ENCODE peak calls at places on chromosomes 2 and 18, in seven cellular contexts. One of them, this sample, is unnamed.

GRCh38 chr2:234558642-234559041 is 61.8 kb upstream of the ARL4C start:
- DNase-seq in AG04450: no peak
- DNase-seq in tibial artery: no peak
- DNase-seq in esophagus squamous epithelium: no peak
- DNase-seq in A549: no peak
- DNase-seq in upper lobe of right lung: no peak
- DNase-seq in cardiac muscle cell: no peak
- DNase-seq in this sample: no peak

GRCh38 chr2:128608911-128609880 is 290.5 kb upstream of the HS6ST1 start:
- DNase-seq in AG04450: no peak
- DNase-seq in tibial artery: peak
- DNase-seq in esophagus squamous epithelium: no peak
- DNase-seq in A549: no peak
- DNase-seq in upper lobe of right lung: peak
- DNase-seq in cardiac muscle cell: no peak
- DNase-seq in this sample: no peak

GRCh38 chr18:76658627-76659026 is 163.6 kb upstream of the ZNF516 start:
- DNase-seq in AG04450: no peak
- DNase-seq in tibial artery: no peak
- DNase-seq in esophagus squamous epithelium: no peak
- DNase-seq in A549: no peak
- DNase-seq in upper lobe of right lung: no peak
- DNase-seq in cardiac muscle cell: peak
- DNase-seq in this sample: no peak

GRCh38 chr2:239459581-239459980 is 58.8 kb upstream of the HDAC4 start:
- DNase-seq in AG04450: no peak
- DNase-seq in tibial artery: peak
- DNase-seq in esophagus squamous epithelium: no peak
- DNase-seq in A549: no peak
- DNase-seq in upper lobe of right lung: peak
- DNase-seq in cardiac muscle cell: no peak
- DNase-seq in this sample: no peak

GRCh38 chr18:48230459-48231113 is 178.6 kb downstream of the ZBTB7C start:
- DNase-seq in AG04450: peak
- DNase-seq in tibial artery: no peak
- DNase-seq in esophagus squamous epithelium: no peak
- DNase-seq in A549: peak
- DNase-seq in upper lobe of right lung: peak
- DNase-seq in cardiac muscle cell: peak
- DNase-seq in this sample: peak

GRCh38 chr2:200770847-200771246 is 40.9 kb upstream of the BZW1 start:
- DNase-seq in AG04450: no peak
- DNase-seq in tibial artery: no peak
- DNase-seq in esophagus squamous epithelium: no peak
- DNase-seq in A549: no peak
- DNase-seq in upper lobe of right lung: no peak
- DNase-seq in cardiac muscle cell: no peak
- DNase-seq in this sample: no peak

GRCh38 chr2:124804014-124804940 is 779.2 kb downstream of the CNTNAP5 start:
- DNase-seq in AG04450: no peak
- DNase-seq in tibial artery: no peak
- DNase-seq in esophagus squamous epithelium: no peak
- DNase-seq in A549: peak
- DNase-seq in upper lobe of right lung: no peak
- DNase-seq in cardiac muscle cell: peak
- DNase-seq in this sample: no peak

GRCh38 chr2:111715987-111716900 is 167.7 kb downstream of the ANAPC1 start:
- DNase-seq in AG04450: no peak
- DNase-seq in tibial artery: no peak
- DNase-seq in esophagus squamous epithelium: no peak
- DNase-seq in A549: no peak
- DNase-seq in upper lobe of right lung: no peak
- DNase-seq in cardiac muscle cell: no peak
- DNase-seq in this sample: no peak

GRCh38 chr2:239721531-239721930 is 303.6 kb downstream of the NDUFA10 start:
- DNase-seq in AG04450: no peak
- DNase-seq in tibial artery: peak
- DNase-seq in esophagus squamous epithelium: no peak
- DNase-seq in A549: no peak
- DNase-seq in upper lobe of right lung: peak
- DNase-seq in cardiac muscle cell: no peak
- DNase-seq in this sample: no peak

GRCh38 chr2:187250137-187250536 is 197.9 kb downstream of the CALCRL start:
- DNase-seq in AG04450: no peak
- DNase-seq in tibial artery: no peak
- DNase-seq in esophagus squamous epithelium: no peak
- DNase-seq in A549: no peak
- DNase-seq in upper lobe of right lung: no peak
- DNase-seq in cardiac muscle cell: no peak
- DNase-seq in this sample: no peak

GRCh38 chr2:167550448-167550847 is 662.2 kb downstream of the XIRP2 start:
- DNase-seq in AG04450: no peak
- DNase-seq in tibial artery: no peak
- DNase-seq in esophagus squamous epithelium: no peak
- DNase-seq in A549: peak
- DNase-seq in upper lobe of right lung: no peak
- DNase-seq in cardiac muscle cell: peak
- DNase-seq in this sample: peak

GRCh38 chr2:191114403-191114886 is 36.3 kb downstream of the STAT4 start:
- DNase-seq in AG04450: no peak
- DNase-seq in tibial artery: no peak
- DNase-seq in esophagus squamous epithelium: no peak
- DNase-seq in A549: peak
- DNase-seq in upper lobe of right lung: no peak
- DNase-seq in cardiac muscle cell: no peak
- DNase-seq in this sample: peak

GRCh38 chr2:189300917-189301316 is 121.4 kb upstream of the COL5A2 start:
- DNase-seq in AG04450: no peak
- DNase-seq in tibial artery: no peak
- DNase-seq in esophagus squamous epithelium: no peak
- DNase-seq in A549: no peak
- DNase-seq in upper lobe of right lung: no peak
- DNase-seq in cardiac muscle cell: no peak
- DNase-seq in this sample: no peak

GRCh38 chr2:236236559-236237450 is 27.4 kb downstream of the ASB18 start:
- DNase-seq in AG04450: no peak
- DNase-seq in tibial artery: peak
- DNase-seq in esophagus squamous epithelium: no peak
- DNase-seq in A549: no peak
- DNase-seq in upper lobe of right lung: no peak
- DNase-seq in cardiac muscle cell: peak
- DNase-seq in this sample: no peak

GRCh38 chr2:60481257-60481656 is 72.2 kb downstream of the BCL11A start:
- DNase-seq in AG04450: no peak
- DNase-seq in tibial artery: no peak
- DNase-seq in esophagus squamous epithelium: no peak
- DNase-seq in A549: no peak
- DNase-seq in upper lobe of right lung: no peak
- DNase-seq in cardiac muscle cell: no peak
- DNase-seq in this sample: no peak

GRCh38 chr2:231674587-231675334 is 33.6 kb upstream of the PTMA start:
- DNase-seq in AG04450: no peak
- DNase-seq in tibial artery: peak
- DNase-seq in esophagus squamous epithelium: no peak
- DNase-seq in A549: peak
- DNase-seq in upper lobe of right lung: peak
- DNase-seq in cardiac muscle cell: peak
- DNase-seq in this sample: no peak

GRCh38 chr18:63307555-63308200 is 11.9 kb downstream of the BCL2 start:
- DNase-seq in AG04450: no peak
- DNase-seq in tibial artery: no peak
- DNase-seq in esophagus squamous epithelium: no peak
- DNase-seq in A549: no peak
- DNase-seq in upper lobe of right lung: no peak
- DNase-seq in cardiac muscle cell: no peak
- DNase-seq in this sample: no peak

GRCh38 chr2:70657246-70657645 is 103.6 kb upstream of the TGFA start:
- DNase-seq in AG04450: no peak
- DNase-seq in tibial artery: no peak
- DNase-seq in esophagus squamous epithelium: no peak
- DNase-seq in A549: no peak
- DNase-seq in upper lobe of right lung: no peak
- DNase-seq in cardiac muscle cell: no peak
- DNase-seq in this sample: no peak

GRCh38 chr2:128552806-128553551 is 234.3 kb upstream of the HS6ST1 start:
- DNase-seq in AG04450: no peak
- DNase-seq in tibial artery: no peak
- DNase-seq in esophagus squamous epithelium: no peak
- DNase-seq in A549: no peak
- DNase-seq in upper lobe of right lung: no peak
- DNase-seq in cardiac muscle cell: no peak
- DNase-seq in this sample: no peak

GRCh38 chr2:181117176-181117925 is 136.9 kb downstream of the UBE2E3 start:
- DNase-seq in AG04450: no peak
- DNase-seq in tibial artery: no peak
- DNase-seq in esophagus squamous epithelium: no peak
- DNase-seq in A549: no peak
- DNase-seq in upper lobe of right lung: no peak
- DNase-seq in cardiac muscle cell: no peak
- DNase-seq in this sample: no peak

GRCh38 chr2:174744111-174744510 is 20.2 kb downstream of the CHRNA1 start:
- DNase-seq in AG04450: no peak
- DNase-seq in tibial artery: no peak
- DNase-seq in esophagus squamous epithelium: no peak
- DNase-seq in A549: no peak
- DNase-seq in upper lobe of right lung: no peak
- DNase-seq in cardiac muscle cell: no peak
- DNase-seq in this sample: no peak

GRCh38 chr18:13070460-13070859 is 79.3 kb downstream of the CEP192 start:
- DNase-seq in AG04450: no peak
- DNase-seq in tibial artery: no peak
- DNase-seq in esophagus squamous epithelium: no peak
- DNase-seq in A549: no peak
- DNase-seq in upper lobe of right lung: no peak
- DNase-seq in cardiac muscle cell: no peak
- DNase-seq in this sample: no peak

GRCh38 chr2:218066946-218067515 is 2.0 kb upstream of the RUFY4 start:
- DNase-seq in AG04450: no peak
- DNase-seq in tibial artery: no peak
- DNase-seq in esophagus squamous epithelium: no peak
- DNase-seq in A549: no peak
- DNase-seq in upper lobe of right lung: no peak
- DNase-seq in cardiac muscle cell: no peak
- DNase-seq in this sample: no peak

GRCh38 chr2:189142893-189143759 is 36.4 kb downstream of the COL5A2 start:
- DNase-seq in AG04450: no peak
- DNase-seq in tibial artery: no peak
- DNase-seq in esophagus squamous epithelium: no peak
- DNase-seq in A549: peak
- DNase-seq in upper lobe of right lung: no peak
- DNase-seq in cardiac muscle cell: peak
- DNase-seq in this sample: no peak

GRCh38 chr2:219207884-219208740 is 1.5 kb downstream of the ZFAND2B start:
- DNase-seq in AG04450: no peak
- DNase-seq in tibial artery: no peak
- DNase-seq in esophagus squamous epithelium: no peak
- DNase-seq in A549: peak
- DNase-seq in upper lobe of right lung: no peak
- DNase-seq in cardiac muscle cell: no peak
- DNase-seq in this sample: peak

GRCh38 chr2:61943251-61943650 is 37.8 kb downstream of the COMMD1 start:
- DNase-seq in AG04450: no peak
- DNase-seq in tibial artery: no peak
- DNase-seq in esophagus squamous epithelium: no peak
- DNase-seq in A549: no peak
- DNase-seq in upper lobe of right lung: no peak
- DNase-seq in cardiac muscle cell: no peak
- DNase-seq in this sample: no peak

GRCh38 chr18:394276-394996 is 106.1 kb downstream of the COLEC12 start:
- DNase-seq in AG04450: no peak
- DNase-seq in tibial artery: no peak
- DNase-seq in esophagus squamous epithelium: no peak
- DNase-seq in A549: no peak
- DNase-seq in upper lobe of right lung: no peak
- DNase-seq in cardiac muscle cell: no peak
- DNase-seq in this sample: no peak

GRCh38 chr2:22970991-22971390 is 414.0 kb upstream of the KLHL29 start:
- DNase-seq in AG04450: no peak
- DNase-seq in tibial artery: no peak
- DNase-seq in esophagus squamous epithelium: no peak
- DNase-seq in A549: no peak
- DNase-seq in upper lobe of right lung: no peak
- DNase-seq in cardiac muscle cell: no peak
- DNase-seq in this sample: no peak
- H3K4me3 ChIP-seq in AG04450: no peak
- H3K4me3 ChIP-seq in tibial artery: no peak
- H3K4me3 ChIP-seq in esophagus squamous epithelium: no peak
- H3K4me3 ChIP-seq in A549: no peak
- H3K4me3 ChIP-seq in upper lobe of right lung: no peak
- H3K4me3 ChIP-seq in cardiac muscle cell: no peak
- H3K4me3 ChIP-seq in this sample: no peak

DNA sequence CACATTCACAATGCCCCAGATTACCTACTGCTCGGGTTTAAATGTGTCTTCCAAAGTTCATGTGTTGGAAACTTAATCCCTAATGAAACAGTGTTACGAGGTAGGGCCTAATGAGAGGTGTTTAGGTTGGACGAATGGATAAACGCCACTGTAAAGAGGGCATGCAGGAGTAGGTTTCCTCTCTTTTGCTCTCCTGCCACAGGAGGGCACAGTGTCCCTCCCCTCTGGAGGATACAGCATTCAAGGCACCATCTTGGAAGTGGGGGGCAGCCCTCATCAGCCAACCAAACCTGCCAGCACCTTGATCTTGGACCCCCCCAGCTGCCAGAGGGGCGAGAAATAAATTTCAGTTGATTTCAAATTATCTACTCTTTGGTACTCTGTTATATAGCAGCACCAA is 103.5 kb downstream of the TSHZ1 start:
- DNase-seq in AG04450: no peak
- DNase-seq in tibial artery: no peak
- DNase-seq in esophagus squamous epithelium: no peak
- DNase-seq in A549: no peak
- DNase-seq in upper lobe of right lung: no peak
- DNase-seq in cardiac muscle cell: no peak
- DNase-seq in this sample: no peak
- TF ChIP-seq CTCF in AG04450: no peak
- TF ChIP-seq CTCF in tibial artery: no peak
- TF ChIP-seq CTCF in esophagus squamous epithelium: no peak
- TF ChIP-seq CTCF in A549: no peak
- TF ChIP-seq CTCF in upper lobe of right lung: no peak
- TF ChIP-seq CTCF in cardiac muscle cell: no peak
- TF ChIP-seq CTCF in this sample: peak

DNA sequence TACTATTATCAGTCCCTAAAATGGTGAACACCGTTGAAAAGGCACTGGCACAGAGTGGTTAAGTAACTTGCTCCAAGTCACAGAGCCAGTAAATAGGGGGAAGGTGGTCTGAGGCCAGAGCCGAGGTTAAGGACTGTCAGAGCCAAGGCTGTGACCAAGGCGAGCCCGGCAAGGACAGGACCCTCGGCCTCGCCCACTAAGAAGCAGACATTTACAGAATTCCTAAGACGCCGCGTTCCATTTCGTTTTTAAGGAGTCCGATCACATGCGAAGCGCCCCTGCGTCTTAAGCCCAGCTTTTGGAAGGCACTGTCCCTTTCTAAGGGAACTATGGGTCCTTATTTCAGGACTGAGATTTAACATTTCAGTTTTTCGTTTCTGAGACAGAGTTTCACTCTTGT is 1.0 kb downstream of the PDIA6 start:
- DNase-seq in AG04450: no peak
- DNase-seq in tibial artery: no peak
- DNase-seq in esophagus squamous epithelium: no peak
- DNase-seq in A549: no peak
- DNase-seq in upper lobe of right lung: no peak
- DNase-seq in cardiac muscle cell: no peak
- DNase-seq in this sample: no peak
- H3K27ac ChIP-seq in AG04450: peak
- H3K27ac ChIP-seq in tibial artery: peak
- H3K27ac ChIP-seq in esophagus squamous epithelium: peak
- H3K27ac ChIP-seq in A549: peak
- H3K27ac ChIP-seq in upper lobe of right lung: peak
- H3K27ac ChIP-seq in cardiac muscle cell: peak
- H3K27ac ChIP-seq in this sample: peak

GRCh38 chr2:173017657-173018420 is 57.8 kb upstream of the MAP3K20 start:
- DNase-seq in AG04450: no peak
- DNase-seq in tibial artery: no peak
- DNase-seq in esophagus squamous epithelium: no peak
- DNase-seq in A549: no peak
- DNase-seq in upper lobe of right lung: no peak
- DNase-seq in cardiac muscle cell: no peak
- DNase-seq in this sample: no peak
- H3K4me3 ChIP-seq in AG04450: no peak
- H3K4me3 ChIP-seq in tibial artery: no peak
- H3K4me3 ChIP-seq in esophagus squamous epithelium: no peak
- H3K4me3 ChIP-seq in A549: no peak
- H3K4me3 ChIP-seq in upper lobe of right lung: no peak
- H3K4me3 ChIP-seq in cardiac muscle cell: no peak
- H3K4me3 ChIP-seq in this sample: no peak